ENCODE peak calls at places on chromosomes 12 and 14, in four cellular contexts. E, Q, K and Z are unnamed samples.
A peak's percentile ranks its signal among the peaks of the same experiment; 100 is the strongest.

GRCh38 chr14:68619805-68620574 is 172.9 kb downstream of the ZFP36L1 start:
- DNase-seq in E (no peak), Q (peak; percentile 83), K (no peak), Z (no peak)

GRCh38 chr12:122227341-122227740 is 1.5 kb upstream of the DIABLO start:
- DNase-seq in E (no peak), K (peak; percentile 52), Q (no peak), Z (no peak)

GRCh38 chr14:99363616-99364290 is 91.8 kb upstream of the BCL11B start:
- DNase-seq in E (no peak), K (no peak), Q (no peak), Z (no peak)

GRCh38 chr12:98893601-98894411 is 248.7 kb downstream of the APAF1 start:
- DNase-seq in K (no peak), E (no peak), Q (no peak), Z (no peak)

GRCh38 chr12:96061864-96062453 is 26.6 kb upstream of the LTA4H start:
- DNase-seq in E (peak; percentile 45), Q (peak; percentile 74), K (peak; percentile 69), Z (peak; percentile 88)

GRCh38 chr12:3304436-3305135 is 186.4 kb upstream of the PRMT8 start:
- DNase-seq in K (no peak), Q (no peak), E (no peak), Z (no peak)

GRCh38 chr12:50188280-50188781 is 21.2 kb upstream of the CERS5 start:
- DNase-seq in Q (no peak), E (no peak), K (no peak), Z (no peak)

GRCh38 chr12:64088431-64089349 is 133.4 kb downstream of the KICS2 start:
- DNase-seq in E (no peak), Q (peak; percentile 64), K (no peak), Z (peak; percentile 10)

GRCh38 chr12:76878045-76878898 is 547 bp downstream of the CSRP2 start:
- DNase-seq in K (peak; percentile 48), Q (no peak), E (peak; percentile 48), Z (peak; percentile 22)

GRCh38 chr12:116319851-116320621 is 42.5 kb upstream of the MED13L start:
- DNase-seq in E (no peak), K (no peak), Q (peak; percentile 75), Z (peak; percentile 20)

GRCh38 chr12:106975098-106975497 is 11.8 kb downstream of the MTERF2 start:
- DNase-seq in E (no peak), K (no peak), Q (no peak), Z (no peak)

GRCh38 chr14:57057803-57058202 is 210.9 kb downstream of the EXOC5 start:
- DNase-seq in K (no peak), Q (no peak), E (no peak), Z (no peak)

GRCh38 chr14:33693237-33693636 is 257.6 kb downstream of the EGLN3 start:
- DNase-seq in K (no peak), Q (no peak), E (no peak), Z (no peak)

GRCh38 chr12:33724867-33725266 is 285.2 kb upstream of the SYT10 start:
- DNase-seq in K (no peak), Q (no peak), E (no peak), Z (no peak)

GRCh38 chr12:11166300-11166699 is 4.7 kb upstream of the SMIM10L1 start:
- DNase-seq in K (no peak), E (no peak), Q (no peak), Z (no peak)

GRCh38 chr12:117042171-117042809 is 56.9 kb downstream of the TESC start:
- DNase-seq in E (no peak), K (peak; percentile 10), Q (peak; percentile 73), Z (no peak)

GRCh38 chr14:34051966-34052657 is 101.2 kb upstream of the EGLN3 start:
- DNase-seq in E (no peak), K (no peak), Q (no peak), Z (peak; percentile 56)

GRCh38 chr12:108442077-108442476 is 73.0 kb upstream of the FICD start:
- DNase-seq in K (no peak), Q (no peak), E (no peak), Z (no peak)

GRCh38 chr12:104673294-104674062 is 216.7 kb downstream of the CHST11 start:
- DNase-seq in K (no peak), E (no peak), Q (no peak), Z (no peak)

GRCh38 chr12:13085968-13086686 is 17.3 kb downstream of the GSG1 start:
- DNase-seq in K (no peak), E (no peak), Q (no peak), Z (no peak)

GRCh38 chr14:78007160-78007559 is 163.0 kb upstream of the NRXN3 start:
- DNase-seq in E (no peak), K (no peak), Q (no peak), Z (peak; percentile 18)

GRCh38 chr12:79409562-79409961 is 281.2 kb downstream of the PAWR start:
- DNase-seq in Q (no peak), E (no peak), K (no peak), Z (no peak)

GRCh38 chr12:101620762-101621133 is 26.0 kb downstream of the MYBPC1 start:
- DNase-seq in Q (no peak), K (no peak), E (no peak), Z (no peak)

GRCh38 chr12:65881348-65881961 is 57.2 kb downstream of the HMGA2 start:
- DNase-seq in K (no peak), E (no peak), Q (peak; percentile 41), Z (no peak)

GRCh38 chr12:5912437-5913334 is 32.4 kb downstream of the ANO2 start:
- DNase-seq in E (no peak), Q (no peak), K (no peak), Z (no peak)

GRCh38 chr12:114729731-114730130 is 45.8 kb upstream of the TBX3 start:
- DNase-seq in Q (no peak), K (no peak), E (no peak), Z (no peak)

GRCh38 chr14:80679273-80679672 is 262.3 kb downstream of the CEP128 start:
- DNase-seq in E (no peak), Q (no peak), K (no peak), Z (no peak)

GRCh38 chr12:107310621-107311020 is 217.3 kb upstream of the CRY1 start:
- DNase-seq in E (no peak), K (no peak), Q (no peak), Z (no peak)

GRCh38 chr14:106578479-106578878 is 1052.1 kb downstream of the TMEM121 start:
- DNase-seq in K (no peak), E (no peak), Q (no peak), Z (peak; percentile 16)

GRCh38 chr12:91127751-91128150 is 16.5 kb upstream of the LUM start:
- DNase-seq in Q (no peak), K (no peak), E (no peak), Z (no peak)

GRCh38 chr14:32038876-32039275 is 38.2 kb upstream of the ARHGAP5 start:
- DNase-seq in Q (no peak), E (no peak), K (no peak), Z (no peak)

GRCh38 chr14:66624319-66624937 is 116.5 kb downstream of the GPHN start:
- DNase-seq in K (no peak), E (peak; percentile 16), Q (peak; percentile 33), Z (peak; percentile 73)

GRCh38 chr12:11771895-11772502 is 122.5 kb downstream of the ETV6 start:
- DNase-seq in K (no peak), Q (no peak), E (no peak), Z (peak; percentile 52)

GRCh38 chr12:123421314-123421713 is 15.2 kb downstream of the RILPL2 start:
- DNase-seq in Q (no peak), K (no peak), E (no peak), Z (no peak)
- TF ChIP-seq CTCF in Q (no peak), K (no peak), E (no peak), Z (no peak)

GRCh38 chr14:97219356-97220017 is 422.3 kb downstream of the VRK1 start:
- DNase-seq in Q (no peak), K (no peak), E (no peak), Z (no peak)

GRCh38 chr14:97221572-97221971 is 424.4 kb downstream of the VRK1 start:
- DNase-seq in Q (no peak), E (no peak), K (no peak), Z (no peak)

GRCh38 chr14:97217094-97217885 is 420.1 kb downstream of the VRK1 start:
- DNase-seq in K (no peak), Q (no peak), E (no peak), Z (no peak)

GRCh38 chr14:97218336-97218712 is 421.1 kb downstream of the VRK1 start:
- DNase-seq in E (no peak), K (no peak), Q (no peak), Z (no peak)

GRCh38 chr14:97218713-97219355 is 421.7 kb downstream of the VRK1 start:
- DNase-seq in K (no peak), E (peak; percentile 28), Q (no peak), Z (no peak)
- TF ChIP-seq CTCF in K (no peak), E (peak; percentile 29), Q (no peak), Z (no peak)

DNA sequence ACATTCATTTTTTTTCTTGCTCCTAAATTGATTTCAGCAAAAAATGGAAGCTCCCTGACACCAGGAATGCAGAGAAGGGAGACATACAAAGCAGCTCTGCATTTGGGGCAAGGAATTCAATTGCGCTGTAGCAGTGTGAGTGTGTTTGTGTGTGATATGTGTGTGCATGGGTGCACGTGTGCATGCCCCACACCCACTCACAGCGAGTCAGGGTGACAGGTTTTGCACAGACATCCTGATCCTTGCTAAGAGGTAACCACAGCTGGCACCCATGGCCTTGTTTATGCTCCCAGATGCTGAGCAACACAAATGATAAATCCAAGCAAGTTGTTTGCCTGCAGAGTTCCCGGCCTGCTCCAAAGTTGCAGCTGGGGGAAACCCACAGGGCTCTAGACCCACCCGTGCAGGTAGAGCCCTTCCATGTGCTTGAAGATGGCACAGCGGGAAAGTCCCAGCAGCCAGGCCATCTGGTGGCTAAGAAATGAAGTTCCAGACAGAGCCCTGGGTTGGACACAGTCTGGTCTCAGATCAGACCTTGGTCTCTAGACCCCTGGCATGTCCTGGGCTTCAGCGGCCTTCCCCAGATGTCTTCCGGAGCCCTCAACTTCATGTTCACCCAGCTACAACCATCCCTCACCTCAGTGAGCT is 25.8 kb upstream of the BDKRB2 start:
- DNase-seq in Q (no peak), K (no peak), E (no peak), Z (no peak)
- TF ChIP-seq CTCF in Q (no peak), K (no peak), E (peak; percentile 16), Z (no peak)

GRCh38 chr14:74860899-74861733 is 14.8 kb downstream of the PROX2 start:
- DNase-seq in Q (peak; percentile 91), E (peak; percentile 84), K (peak; percentile 93), Z (peak; percentile 90)
- TF ChIP-seq CTCF in Q (peak; percentile 95), E (peak; percentile 89), K (peak; percentile 87), Z (peak; percentile 85)

DNA sequence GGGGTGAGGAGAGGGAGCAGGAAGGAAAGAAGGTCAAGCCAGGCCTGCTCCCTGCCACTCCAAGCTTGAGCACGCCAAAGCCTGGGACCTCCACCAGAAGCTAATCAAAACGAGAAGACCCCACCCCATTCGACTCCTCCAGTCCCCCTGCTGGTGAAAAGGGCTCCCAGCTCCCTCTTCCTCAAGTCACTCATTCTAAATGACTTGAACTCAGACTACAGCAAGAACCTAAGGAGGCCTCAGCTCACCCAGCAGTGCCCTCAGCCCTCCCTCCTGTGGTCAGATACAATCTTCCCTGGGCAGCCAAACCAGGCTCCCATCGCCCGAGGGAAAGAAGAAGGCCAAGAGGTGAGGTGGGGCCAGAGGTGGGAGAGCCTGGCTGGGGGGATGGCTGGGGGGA is 17.4 kb downstream of the HDAC7 start:
- DNase-seq in K (peak; percentile 40), Q (no peak), E (no peak), Z (no peak)
- TF ChIP-seq CTCF in K (peak; percentile 35), Q (peak; percentile 10), E (peak; percentile 46), Z (peak; percentile 24)

GRCh38 chr12:468671-469389 is 9.1 kb downstream of the B4GALNT3 start:
- DNase-seq in E (no peak), Q (no peak), K (no peak), Z (no peak)
- TF ChIP-seq CTCF in E (no peak), Q (no peak), K (no peak), Z (no peak)